ENCODE peak calls at places on chromosomes 4 and X, in nine cellular contexts. E is anterior cingulate cortex, W is fibroblast of lung, R is pancreas, U is mammary epithelial cell, Q is progenitor cell of endocrine pancreas, D is neural crest cell, I is T-cell, H is astrocyte of the spinal cord. F is an unnamed sample.

GRCh38 chr4:48334900-48335384 is 6.4 kb upstream of the SLAIN2 start:
- DNase-seq in W (peak), I (no peak), R (no peak), D (no peak), Q (no peak), U (no peak), H (no peak), E (no peak), F (no peak)

GRCh38 chr4:144421839-144422565 is 224.0 kb upstream of the HHIP start:
- DNase-seq in I (no peak), E (no peak), R (no peak), Q (no peak), W (no peak), H (no peak), U (peak), D (no peak), F (peak)

GRCh38 chrX:68914337-68914989 is 85.6 kb downstream of the EFNB1 start:
- DNase-seq in U (no peak), I (no peak), H (no peak), D (no peak), E (no peak), W (no peak), R (no peak), Q (no peak), F (no peak)

GRCh38 chrX:17706676-17707075 is 30.6 kb upstream of the SCML1 start:
- DNase-seq in U (peak), R (no peak), I (no peak), H (peak), D (no peak), Q (no peak), E (no peak), W (peak), F (peak)

GRCh38 chr4:42954925-42955669 is 62.6 kb downstream of the GRXCR1 start:
- DNase-seq in W (no peak), I (no peak), U (no peak), R (no peak), H (no peak), D (no peak), E (no peak), Q (no peak), F (no peak)

GRCh38 chr4:179803857-179804256 is 2361.6 kb upstream of the AGA start:
- DNase-seq in W (peak), D (no peak), U (no peak), Q (no peak), E (no peak), I (no peak), H (peak), R (no peak), F (no peak)

GRCh38 chr4:6955261-6955911 is 45.8 kb downstream of the TBC1D14 start:
- DNase-seq in R (no peak), H (no peak), I (no peak), W (no peak), Q (no peak), E (no peak), D (no peak), U (peak), F (no peak)

GRCh38 chr4:153116101-153116680 is 88.1 kb upstream of the TRIM2 start:
- DNase-seq in Q (no peak), D (no peak), U (no peak), I (peak), H (no peak), W (no peak), R (no peak), E (no peak), F (no peak)

GRCh38 chr4:84750260-84750955 is 167.5 kb downstream of the CDS1 start:
- DNase-seq in R (no peak), I (no peak), H (peak), Q (no peak), U (peak), W (peak), E (peak), D (no peak), F (peak)

GRCh38 chr4:93646225-93646930 is 182.2 kb upstream of the ATOH1 start:
- DNase-seq in D (no peak), W (peak), Q (no peak), I (no peak), E (no peak), H (no peak), R (no peak), U (peak), F (peak)

GRCh38 chr4:62548108-62548524 is 1348.0 kb downstream of the ADGRL3 start:
- DNase-seq in D (no peak), R (no peak), I (no peak), Q (no peak), W (no peak), E (no peak), U (no peak), H (no peak), F (no peak)

GRCh38 chr4:25234390-25235367 is 846 bp downstream of the PI4K2B start:
- DNase-seq in H (peak), D (peak), E (peak), W (peak), U (peak), R (peak), I (peak), Q (peak), F (peak)

GRCh38 chrX:10983526-10983925 is 127.6 kb upstream of the HCCS start:
- DNase-seq in W (no peak), R (no peak), I (no peak), E (no peak), Q (no peak), U (no peak), H (no peak), D (no peak), F (no peak)

GRCh38 chr4:138689182-138689546 is 326.4 kb upstream of the NOCT start:
- DNase-seq in R (no peak), W (peak), H (no peak), U (no peak), D (no peak), Q (no peak), I (no peak), E (no peak), F (no peak)

GRCh38 chr4:159400782-159401712 is 298.2 kb downstream of the RAPGEF2 start:
- DNase-seq in D (no peak), U (no peak), E (peak), Q (no peak), R (no peak), W (no peak), H (peak), I (no peak), F (no peak)

GRCh38 chrX:123753656-123754350 is 21.0 kb upstream of the THOC2 start:
- DNase-seq in I (no peak), U (no peak), D (no peak), H (no peak), E (no peak), W (no peak), R (no peak), Q (no peak), F (peak)

GRCh38 chr4:2745981-2746806 is 9.9 kb downstream of the TNIP2 start:
- DNase-seq in I (peak), H (peak), Q (no peak), D (no peak), W (peak), U (peak), R (peak), E (no peak), F (peak)

GRCh38 chrX:63013549-63013948 is 337.6 kb downstream of the SPIN4 start:
- DNase-seq in U (no peak), D (no peak), W (no peak), I (no peak), Q (no peak), R (no peak), H (no peak), E (no peak), F (no peak)

GRCh38 chr4:166724369-166724768 is 509.9 kb downstream of the SPOCK3 start:
- DNase-seq in E (no peak), W (no peak), Q (no peak), R (no peak), U (peak), D (no peak), H (no peak), I (no peak), F (no peak)

GRCh38 chrX:120690941-120691340 is 61.1 kb upstream of the C1GALT1C1 start:
- DNase-seq in E (no peak), Q (no peak), I (no peak), R (no peak), D (no peak), W (no peak), U (no peak), H (no peak), F (no peak)

GRCh38 chr4:180116840-180117239 is 2126.4 kb upstream of the TENM3 start:
- DNase-seq in R (no peak), E (no peak), D (no peak), W (no peak), Q (no peak), U (no peak), I (no peak), H (no peak), F (no peak)

GRCh38 chr4:168540086-168540864 is 43.4 kb downstream of the PALLD start:
- DNase-seq in W (no peak), U (no peak), Q (no peak), R (no peak), E (no peak), H (peak), D (no peak), I (no peak), F (no peak)

GRCh38 chr4:148445903-148446261 is 3.7 kb upstream of the NR3C2 start:
- DNase-seq in U (no peak), D (no peak), I (no peak), E (no peak), Q (no peak), H (no peak), W (no peak), R (no peak), F (no peak)

GRCh38 chr4:99655315-99656081 is 2.1 kb downstream of the C4orf54 start:
- DNase-seq in D (no peak), I (no peak), W (peak), R (no peak), Q (no peak), H (peak), U (peak), E (no peak), F (peak)

GRCh38 chr4:143344011-143344410 is 7.3 kb downstream of the GAB1 start:
- DNase-seq in U (peak), W (peak), R (no peak), H (no peak), D (peak), Q (no peak), E (peak), I (no peak), F (peak)

GRCh38 chrX:16075087-16075486 is 48.3 kb upstream of the GRPR start:
- DNase-seq in Q (no peak), I (no peak), H (no peak), E (no peak), W (no peak), D (no peak), U (no peak), R (no peak), F (no peak)

GRCh38 chrX:40663880-40664630 is 16.7 kb upstream of the CXorf38 start:
- DNase-seq in W (peak), I (no peak), Q (no peak), E (peak), H (peak), R (no peak), U (no peak), D (no peak), F (no peak)

GRCh38 chr4:179804440-179804839 is 2362.2 kb upstream of the AGA start:
- DNase-seq in R (peak), Q (no peak), U (no peak), I (no peak), E (no peak), D (no peak), H (peak), W (peak), F (peak)

GRCh38 chr4:122458625-122459024 is 2.1 kb upstream of the IL2 start:
- DNase-seq in E (no peak), W (peak), I (peak), D (no peak), U (no peak), R (no peak), Q (no peak), H (peak), F (peak)

GRCh38 chr4:184153781-184154542 is 63.7 kb downstream of the ENPP6 start:
- DNase-seq in Q (no peak), H (no peak), I (no peak), R (no peak), D (no peak), W (peak), E (no peak), U (no peak), F (no peak)

GRCh38 chr4:71257761-71258160 is 81.1 kb upstream of the SLC4A4 start:
- DNase-seq in Q (no peak), W (no peak), I (no peak), R (no peak), H (no peak), E (no peak), D (no peak), U (no peak), F (no peak)

GRCh38 chr4:141406237-141406636 is 185.5 kb downstream of the ZNF330 start:
- DNase-seq in W (no peak), D (no peak), R (no peak), H (no peak), U (no peak), I (no peak), Q (no peak), E (no peak), F (no peak)

GRCh38 chrX:53089224-53089842 is 4.6 kb upstream of the KANTR start:
- DNase-seq in H (peak), D (no peak), R (no peak), W (peak), E (peak), Q (no peak), I (no peak), U (peak), F (peak)

GRCh38 chr4:173013232-173013932 is 155.2 kb upstream of the GALNT7 start:
- DNase-seq in U (no peak), R (no peak), Q (peak), D (peak), E (peak), W (peak), I (no peak), H (peak), F (peak)

GRCh38 chrX:77564824-77565223 is 117.6 kb downstream of the FGF16 start:
- DNase-seq in I (no peak), U (peak), H (peak), Q (no peak), E (no peak), D (no peak), R (no peak), W (peak), F (peak)

GRCh38 chr4:72505314-72505744 is 63.7 kb downstream of the ADAMTS3 start:
- DNase-seq in U (peak), H (peak), Q (no peak), W (peak), I (no peak), E (no peak), D (peak), R (peak), F (peak)

GRCh38 chr4:141020801-141021261 is 112.4 kb downstream of the RNF150 start:
- DNase-seq in D (no peak), U (no peak), E (no peak), Q (no peak), H (peak), I (no peak), W (peak), R (no peak), F (peak)

GRCh38 chrX:53320543-53321215 is 39.3 kb upstream of the IQSEC2 start:
- DNase-seq in I (no peak), H (no peak), D (no peak), W (no peak), R (peak), U (no peak), E (no peak), Q (no peak), F (no peak)

GRCh38 chrX:8306296-8306975 is 135.4 kb upstream of the VCX2 start:
- DNase-seq in H (no peak), D (no peak), E (peak), W (no peak), Q (no peak), U (no peak), R (no peak), I (no peak), F (no peak)

GRCh38 chr4:64360664-64361398 is 48.4 kb downstream of the TECRL start:
- DNase-seq in U (no peak), H (no peak), R (no peak), I (no peak), Q (no peak), D (no peak), E (no peak), W (no peak), F (no peak)

F was measured in renal cortical epithelial cell.